ENCODE peak calls at places on chromosomes 7 and 10, in six cellular contexts. I, Z, E, X, R and C are unnamed samples. For H3K27me3 and H3K36me3, the result is how much of the 10 kb centered on the place peaks cover.

GRCh38 chr10:94308866-94309265 is 53.9 kb downstream of the NOC3L start:
- DNase-seq in I (no peak), Z (no peak), E (no peak), X (no peak), R (peak), C (no peak)

GRCh38 chr10:110512461-110513187 is 14.9 kb downstream of the DUSP5 start:
- DNase-seq in I (peak), Z (no peak), E (peak), X (no peak), R (peak), C (peak)

GRCh38 chr10:109633846-109634245 is 289.5 kb downstream of the XPNPEP1 start:
- DNase-seq in I (no peak), Z (no peak), E (no peak), X (no peak), R (no peak), C (no peak)

GRCh38 chr7:112271162-112271561 is 64.7 kb downstream of the ZNF277 start:
- DNase-seq in I (no peak), Z (no peak), E (no peak), X (no peak), R (no peak), C (no peak)

GRCh38 chr10:69726850-69727249 is 74.9 kb upstream of the COL13A1 start:
- DNase-seq in I (no peak), Z (no peak), E (no peak), X (peak), R (no peak), C (no peak)

GRCh38 chr7:100152404-100152803 is 3.7 kb downstream of the LAMTOR4 start:
- DNase-seq in I (no peak), Z (no peak), E (no peak), X (no peak), R (no peak), C (no peak)

GRCh38 chr10:44369296-44369695 is 15.6 kb downstream of the CXCL12 start:
- DNase-seq in I (no peak), Z (no peak), E (no peak), X (no peak), R (peak), C (no peak)

GRCh38 chr7:123499211-123499968 is 35.0 kb downstream of the IQUB start:
- DNase-seq in I (peak), Z (no peak), E (no peak), X (no peak), R (peak), C (no peak)

GRCh38 chr10:111151595-111151994 is 74.8 kb downstream of the ADRA2A start:
- DNase-seq in I (no peak), Z (no peak), E (no peak), X (no peak), R (no peak), C (no peak)

GRCh38 chr7:151759591-151760042 is 117.3 kb downstream of the PRKAG2 start:
- DNase-seq in I (peak), Z (peak), E (peak), X (peak), R (peak), C (peak)

GRCh38 chr10:63921932-63922713 is 400.9 kb downstream of the REEP3 start:
- DNase-seq in I (no peak), Z (no peak), E (no peak), X (no peak), R (no peak), C (no peak)

GRCh38 chr10:52609071-52609470 is 163.5 kb downstream of the MBL2 start:
- DNase-seq in I (no peak), Z (no peak), E (no peak), X (no peak), R (no peak), C (no peak)

GRCh38 chr7:103149808-103150180 is 895 bp upstream of the NAPEPLD start:
- DNase-seq in I (no peak), Z (no peak), E (no peak), X (no peak), R (no peak), C (no peak)

GRCh38 chr7:15544050-15544449 is 17.8 kb downstream of the AGMO start:
- DNase-seq in I (no peak), Z (no peak), E (no peak), X (no peak), R (no peak), C (no peak)

GRCh38 chr10:100128951-100129350 is 47.3 kb upstream of the CPN1 start:
- DNase-seq in I (no peak), Z (no peak), E (no peak), X (no peak), R (no peak), C (no peak)

GRCh38 chr7:87046456-87046855 is 13.0 kb downstream of the ELAPOR2 start:
- DNase-seq in I (no peak), Z (no peak), E (no peak), X (no peak), R (no peak), C (no peak)

GRCh38 chr10:116780691-116781205 is 38.4 kb upstream of the HSPA12A start:
- DNase-seq in I (no peak), Z (no peak), E (no peak), X (no peak), R (no peak), C (no peak)

GRCh38 chr10:68516766-68517165 is 10.6 kb downstream of the SLC25A16 start:
- DNase-seq in I (no peak), Z (no peak), E (no peak), X (no peak), R (peak), C (no peak)

GRCh38 chr10:13351340-13351915 is 3.3 kb upstream of the SEPHS1 start:
- DNase-seq in I (no peak), Z (no peak), E (no peak), X (no peak), R (no peak), C (peak)

GRCh38 chr10:63364918-63365317 is 100.9 kb downstream of the JMJD1C start:
- DNase-seq in I (no peak), Z (no peak), E (no peak), X (no peak), R (no peak), C (no peak)

GRCh38 chr7:123237-123636 is 69.1 kb upstream of the FAM20C start:
- DNase-seq in I (no peak), Z (no peak), E (no peak), X (no peak), R (no peak), C (no peak)

GRCh38 chr10:34179280-34179679 is 635.8 kb downstream of the PARD3 start:
- DNase-seq in I (no peak), Z (no peak), E (no peak), X (no peak), R (no peak), C (no peak)

GRCh38 chr10:48406204-48406603 is 99.7 kb downstream of the MAPK8 start:
- DNase-seq in I (peak), Z (no peak), E (no peak), X (no peak), R (peak), C (no peak)

GRCh38 chr10:63221950-63222349 is 88.8 kb downstream of the NRBF2 start:
- DNase-seq in I (no peak), Z (no peak), E (no peak), X (no peak), R (no peak), C (no peak)

GRCh38 chr7:10237306-10237705 is 736.4 kb upstream of the PHF14 start:
- DNase-seq in I (peak), Z (no peak), E (peak), X (no peak), R (peak), C (no peak)

GRCh38 chr7:132437730-132438129 is 138.5 kb downstream of the PLXNA4 start:
- DNase-seq in I (no peak), Z (no peak), E (no peak), X (no peak), R (no peak), C (no peak)

GRCh38 chr10:23343591-23344225 is 889 bp downstream of the C10orf67 start:
- DNase-seq in I (peak), Z (peak), E (no peak), X (no peak), R (peak), C (peak)

GRCh38 chr10:58266826-58267712 is 625 bp downstream of the IPMK start:
- DNase-seq in I (peak), Z (peak), E (peak), X (peak), R (peak), C (peak)

GRCh38 chr7:130903358-130903974 is 169.5 kb upstream of the KLF14 start:
- DNase-seq in I (peak), Z (no peak), E (peak), X (peak), R (peak), C (no peak)

GRCh38 chr7:157425137-157425731 is 88.4 kb downstream of the DNAJB6 start:
- DNase-seq in I (no peak), Z (no peak), E (no peak), X (no peak), R (no peak), C (no peak)

GRCh38 chr10:70324341-70324861 is 40.6 kb upstream of the NPFFR1 start:
- DNase-seq in I (no peak), Z (no peak), E (no peak), X (no peak), R (no peak), C (no peak)

GRCh38 chr7:113928113-113928512 is 9.3 kb upstream of the PPP1R3A start:
- DNase-seq in I (no peak), Z (no peak), E (no peak), X (no peak), R (no peak), C (no peak)

GRCh38 chr7:128453836-128454804 is 1.6 kb upstream of the HILPDA start:
- DNase-seq in I (peak), Z (peak), E (no peak), X (peak), R (peak), C (no peak)

GRCh38 chr7:135232087-135232486 is 1.6 kb upstream of the STRA8 start:
- DNase-seq in I (no peak), Z (no peak), E (no peak), X (no peak), R (no peak), C (no peak)
- H3K27me3 ChIP-seq in I (under half), Z (under half), E (under half), X (under half), R (under half), C (under half)

DNA sequence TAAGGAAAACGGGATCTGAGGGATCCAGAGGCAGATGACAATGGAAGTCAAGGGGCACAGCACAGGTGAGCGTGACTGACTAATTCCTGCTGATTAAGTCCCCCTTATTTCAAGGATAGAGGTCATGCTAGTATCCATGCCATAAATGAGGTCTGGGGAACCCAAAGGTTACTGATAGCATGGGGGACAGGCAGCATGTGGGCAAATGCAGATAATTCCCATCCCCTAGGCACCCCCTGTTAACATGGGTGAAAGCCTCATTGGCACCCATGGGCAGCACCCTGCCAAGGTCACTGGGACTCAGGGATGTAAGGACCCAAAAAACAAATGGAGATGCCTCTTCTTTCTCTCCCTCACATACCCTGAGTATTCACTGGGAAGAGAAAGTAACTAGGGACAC is 139.7 kb downstream of the WDR11 start:
- DNase-seq in I (no peak), Z (no peak), E (no peak), X (no peak), R (no peak), C (no peak)
- H3K36me3 ChIP-seq in I (under half), Z (under half), E (under half), X (under half), R (under half), C (under half)

DNA sequence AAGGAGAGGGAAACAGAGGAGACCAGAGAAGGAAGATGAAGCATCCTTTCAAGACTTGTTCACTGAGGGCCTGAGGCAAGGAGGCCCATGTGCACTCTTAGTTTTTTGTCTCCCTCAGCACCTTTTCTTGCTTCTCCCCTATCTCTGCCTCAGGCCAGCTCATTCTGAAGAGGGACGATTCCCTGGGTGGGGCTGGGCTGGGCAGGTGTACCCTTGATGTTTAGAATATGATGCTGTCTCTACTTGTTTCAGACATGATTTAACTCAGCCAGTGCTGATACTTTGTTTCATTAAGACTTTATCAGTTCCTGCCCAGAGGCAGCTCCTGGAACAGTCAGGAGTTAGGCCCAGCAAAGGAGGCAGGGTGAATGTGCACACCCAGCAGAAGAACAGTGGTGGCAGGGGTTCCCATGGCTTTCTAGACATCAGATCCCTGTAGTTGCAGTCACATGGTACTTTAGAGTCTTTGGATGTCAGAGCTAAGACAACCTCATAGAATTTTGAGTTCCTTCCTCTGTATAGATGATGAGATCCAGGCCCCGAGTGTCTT is 3.4 kb downstream of the PRXL2A start:
- DNase-seq in I (no peak), Z (no peak), E (no peak), X (no peak), R (no peak), C (no peak)
- H3K27me3 ChIP-seq in I (under half), Z (under half), E (under half), X (under half), R (under half), C (under half)

GRCh38 chr7:152856351-152856750 is 96.8 kb downstream of the ACTR3B start:
- DNase-seq in I (no peak), Z (no peak), E (no peak), X (no peak), R (no peak), C (no peak)
- H3K36me3 ChIP-seq in I (under half), Z (under half), E (under half), X (under half), R (under half), C (under half)